ENCODE peak calls at places on chromosome 18, in ten cellular contexts. X is right cardiac atrium; C is mammary epithelial cell; O is esophagus squamous epithelium; L is MM.1S; U is K562; Y is neural progenitor cell; V is astrocyte; M is dorsolateral prefrontal cortex; T is CD8-positive, alpha-beta memory T cell. N is an unnamed sample.

GRCh38 chr18:55306338-55306737 is 281.7 kb downstream of the TCF4 start:
- DNase-seq in Y (no peak), M (no peak), L (no peak), X (no peak), C (no peak), V (no peak), T (no peak), U (no peak), O (no peak), N (no peak)

GRCh38 chr18:45004531-45004930 is 323.8 kb downstream of the SETBP1 start:
- DNase-seq in Y (no peak), O (no peak), X (no peak), V (peak; percentile 33), C (no peak), M (no peak), U (no peak), L (no peak), T (no peak), N (no peak)

GRCh38 chr18:11070593-11070992 is 78.8 kb downstream of the PIEZO2 start:
- DNase-seq in L (no peak), T (no peak), U (no peak), C (no peak), O (no peak), M (no peak), V (no peak), X (no peak), Y (no peak), N (no peak)

GRCh38 chr18:32975166-32975441 is 202.3 kb upstream of the KLHL14 start:
- DNase-seq in U (no peak), Y (no peak), C (no peak), V (no peak), O (no peak), L (no peak), M (no peak), X (no peak), T (no peak), N (no peak)

GRCh38 chr18:5787936-5788335 is 107.4 kb downstream of the TMEM200C start:
- DNase-seq in V (no peak), C (no peak), O (no peak), L (no peak), U (no peak), M (no peak), T (no peak), Y (no peak), X (no peak), N (no peak)

GRCh38 chr18:37006742-37007141 is 177.8 kb downstream of the KIAA1328 start:
- DNase-seq in Y (no peak), T (no peak), C (no peak), L (no peak), U (no peak), X (no peak), O (no peak), M (no peak), V (no peak), N (no peak)

GRCh38 chr18:22974707-22975106 is 41.6 kb downstream of the RBBP8 start:
- DNase-seq in U (no peak), X (no peak), V (no peak), O (no peak), L (no peak), C (no peak), Y (no peak), T (no peak), M (no peak), N (no peak)

GRCh38 chr18:8847900-8848299 is 142.5 kb downstream of the MTCL1 start:
- DNase-seq in X (no peak), Y (no peak), U (no peak), T (no peak), C (no peak), V (no peak), M (no peak), O (no peak), L (no peak), N (no peak)

GRCh38 chr18:74965682-74966081 is 243.3 kb downstream of the PTGR3 start:
- DNase-seq in O (no peak), L (no peak), V (no peak), M (no peak), U (no peak), C (no peak), X (no peak), T (no peak), Y (no peak), N (no peak)

GRCh38 chr18:13289501-13290205 is 71.1 kb downstream of the LDLRAD4 start:
- DNase-seq in V (peak; percentile 23), L (no peak), U (no peak), Y (no peak), X (no peak), M (peak; percentile 30), C (no peak), T (no peak), O (no peak), N (no peak)

GRCh38 chr18:286515-287310 is 18.9 kb upstream of the THOC1 start:
- DNase-seq in U (no peak), T (no peak), Y (peak; percentile 24), O (no peak), L (peak; percentile 25), C (no peak), V (peak; percentile 16), X (no peak), M (no peak), N (no peak)

GRCh38 chr18:53018791-53019190 is 678.8 kb downstream of the DCC start:
- DNase-seq in Y (peak; percentile 44), L (peak; percentile 39), X (no peak), U (no peak), M (no peak), T (no peak), C (no peak), V (no peak), O (no peak), N (no peak)

GRCh38 chr18:49548266-49548665 is 13.6 kb upstream of the LIPG start:
- DNase-seq in U (no peak), Y (no peak), O (no peak), X (no peak), L (no peak), T (no peak), C (no peak), M (no peak), V (peak; percentile 90), N (no peak)

GRCh38 chr18:65415167-65415566 is 335.6 kb upstream of the CDH7 start:
- DNase-seq in V (no peak), X (no peak), M (no peak), U (no peak), Y (peak; percentile 4), O (no peak), T (no peak), C (no peak), L (no peak), N (no peak)

GRCh38 chr18:52999633-53000032 is 659.6 kb downstream of the DCC start:
- DNase-seq in Y (no peak), X (no peak), L (no peak), O (no peak), V (no peak), C (no peak), M (no peak), U (no peak), T (no peak), N (no peak)

GRCh38 chr18:54218299-54218698 is 6.2 kb downstream of the MBD2 start:
- DNase-seq in L (no peak), U (no peak), C (no peak), M (no peak), T (no peak), V (no peak), Y (no peak), O (no peak), X (no peak), N (no peak)
- H3K27ac ChIP-seq in L (no peak overlapping the region), U (no peak overlapping the region), C (no peak overlapping the region), M (no peak overlapping the region), T (no peak overlapping the region), V (no peak overlapping the region), Y (no peak overlapping the region), O (no peak overlapping the region), X (no peak overlapping the region), N (no peak overlapping the region)

DNA sequence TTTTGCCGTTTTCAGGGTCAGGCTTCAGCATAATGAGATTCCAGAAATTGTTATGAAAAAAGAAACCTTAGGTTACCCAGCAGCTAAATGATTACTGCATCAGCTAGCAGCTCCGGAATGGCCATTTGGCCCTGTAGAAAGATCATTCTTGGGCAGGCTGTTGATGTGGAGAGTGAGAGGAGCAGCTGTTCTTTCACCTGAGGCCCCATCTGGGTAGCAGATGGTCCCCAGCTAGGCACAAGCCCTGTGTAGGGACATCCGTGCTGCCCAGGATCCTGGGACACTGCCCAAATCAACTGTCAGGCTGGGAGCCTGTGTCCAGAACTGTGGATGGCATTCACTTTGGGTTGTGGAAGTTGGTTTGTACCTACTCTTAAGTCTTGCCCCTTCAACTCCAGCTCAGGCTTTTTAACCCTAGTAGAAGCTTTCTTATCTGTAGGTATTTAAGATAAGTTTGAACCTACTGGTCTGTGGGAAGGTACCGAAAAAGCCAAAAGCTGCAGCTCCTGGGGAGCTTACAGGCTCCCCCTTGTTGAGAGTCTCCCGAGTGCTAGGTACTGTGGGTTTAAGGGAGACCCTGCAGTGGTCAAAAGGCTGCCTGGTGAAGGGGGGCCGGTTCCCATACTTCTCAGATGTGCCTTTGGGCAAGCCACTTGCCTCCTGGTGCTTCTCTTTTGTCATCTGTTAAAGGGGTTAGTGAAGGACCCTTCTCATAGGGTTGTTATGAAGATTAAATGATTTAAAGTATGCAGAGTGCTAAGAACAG is 62.1 kb downstream of the NEDD4L start:
- DNase-seq in T (no peak), Y (no peak), V (no peak), C (no peak), O (no peak), M (no peak), X (no peak), U (no peak), L (no peak), N (no peak)
- H3K27ac ChIP-seq in T (no peak overlapping the region), Y (no peak overlapping the region), V (no peak overlapping the region), C (no peak overlapping the region), O (no peak overlapping the region), M (peak overlapping the region; percentile 21), X (no peak overlapping the region), U (no peak overlapping the region), L (no peak overlapping the region), N (peak overlapping the region; percentile 57)

DNA sequence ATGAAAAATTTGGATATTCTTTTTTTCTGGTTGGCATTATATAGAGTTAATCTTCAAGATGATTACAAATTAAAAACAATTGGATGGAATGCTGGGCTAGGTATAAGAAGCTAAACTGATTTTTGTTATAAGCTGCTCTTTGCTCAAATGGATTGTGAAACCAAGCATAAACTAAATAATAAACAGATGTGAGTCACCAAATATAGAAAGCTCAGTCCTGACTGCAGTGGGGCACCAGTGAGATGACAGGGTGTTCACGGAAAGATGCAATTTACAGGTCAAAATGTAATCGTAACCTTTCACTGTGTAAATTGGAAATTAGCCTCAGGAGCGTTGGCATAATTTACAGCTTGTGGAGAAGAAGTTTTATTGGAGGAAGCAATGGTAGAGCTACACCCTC is 74.1 kb upstream of the NFATC1 start:
- DNase-seq in M (no peak), X (no peak), O (no peak), V (no peak), T (no peak), C (no peak), Y (no peak), U (no peak), L (no peak), N (no peak)
- H3K27ac ChIP-seq in M (no peak overlapping the region), X (no peak overlapping the region), O (no peak overlapping the region), V (no peak overlapping the region), T (no peak overlapping the region), C (no peak overlapping the region), Y (no peak overlapping the region), U (no peak overlapping the region), L (no peak overlapping the region), N (no peak overlapping the region)

GRCh38 chr18:3192752-3193151 is 27.0 kb downstream of the MYOM1 start:
- DNase-seq in O (no peak), L (no peak), Y (no peak), T (no peak), X (no peak), M (no peak), U (no peak), C (no peak), V (no peak), N (no peak)
- H3K27ac ChIP-seq in O (no peak overlapping the region), L (no peak overlapping the region), Y (no peak overlapping the region), T (no peak overlapping the region), X (no peak overlapping the region), M (no peak overlapping the region), U (no peak overlapping the region), C (no peak overlapping the region), V (no peak overlapping the region), N (no peak overlapping the region)

GRCh38 chr18:62979172-62979571 is 263.8 kb downstream of the PHLPP1 start:
- DNase-seq in M (peak; percentile 80), U (no peak), L (no peak), Y (no peak), T (no peak), X (peak; percentile 52), V (peak; percentile 84), C (peak; percentile 77), O (no peak), N (peak; percentile 51)
- H3K27ac ChIP-seq in M (peak overlapping the region; percentile 92), U (no peak overlapping the region), L (no peak overlapping the region), Y (peak overlapping the region; percentile 21), T (no peak overlapping the region), X (no peak overlapping the region), V (no peak overlapping the region), C (no peak overlapping the region), O (peak overlapping the region; percentile 19), N (peak overlapping the region; percentile 90)